ENCODE peak calls at places on chromosomes 12 and 14, in five cellular contexts. One of them, this sample, is unnamed.

GRCh38 chr12:51891843-51892242 is 3.9 kb downstream of the ANKRD33 start:
- DNase-seq in iPS DF 19.7: no peak
- DNase-seq in RCC 7860: no peak
- DNase-seq in substantia nigra: no peak
- DNase-seq in Ammon's horn: no peak
- DNase-seq in this sample: no peak

GRCh38 chr14:21241218-21241819 is 27.9 kb downstream of the HNRNPC start:
- DNase-seq in Ammon's horn: no peak
- DNase-seq in substantia nigra: no peak
- DNase-seq in iPS DF 19.7: no peak
- DNase-seq in RCC 7860: no peak
- DNase-seq in this sample: no peak

GRCh38 chr12:42002563-42002962 is 142.1 kb downstream of the GXYLT1 start:
- DNase-seq in substantia nigra: no peak
- DNase-seq in iPS DF 19.7: no peak
- DNase-seq in RCC 7860: no peak
- DNase-seq in Ammon's horn: no peak
- DNase-seq in this sample: no peak

GRCh38 chr12:55733021-55733555 is 4.3 kb upstream of the CD63 start:
- DNase-seq in iPS DF 19.7: no peak
- DNase-seq in RCC 7860: no peak
- DNase-seq in Ammon's horn: no peak
- DNase-seq in substantia nigra: no peak
- DNase-seq in this sample: no peak

GRCh38 chr12:92582888-92583287 is 119.9 kb upstream of the PLEKHG7 start:
- DNase-seq in RCC 7860: no peak
- DNase-seq in iPS DF 19.7: no peak
- DNase-seq in Ammon's horn: no peak
- DNase-seq in substantia nigra: no peak
- DNase-seq in this sample: no peak

GRCh38 chr14:93970967-93971634 is 5.3 kb downstream of the ASB2 start:
- DNase-seq in iPS DF 19.7: no peak
- DNase-seq in substantia nigra: no peak
- DNase-seq in Ammon's horn: no peak
- DNase-seq in RCC 7860: no peak
- DNase-seq in this sample: no peak

GRCh38 chr12:121092034-121092433 is 40.6 kb upstream of the P2RX7 start:
- DNase-seq in RCC 7860: no peak
- DNase-seq in iPS DF 19.7: no peak
- DNase-seq in substantia nigra: no peak
- DNase-seq in Ammon's horn: no peak
- DNase-seq in this sample: no peak

GRCh38 chr14:67492538-67492937 is 4.0 kb upstream of the TMEM229B start:
- DNase-seq in RCC 7860: no peak
- DNase-seq in substantia nigra: no peak
- DNase-seq in iPS DF 19.7: no peak
- DNase-seq in Ammon's horn: no peak
- DNase-seq in this sample: no peak

GRCh38 chr14:31792726-31793125 is 231.5 kb downstream of the NUBPL start:
- DNase-seq in substantia nigra: no peak
- DNase-seq in Ammon's horn: no peak
- DNase-seq in iPS DF 19.7: no peak
- DNase-seq in RCC 7860: no peak
- DNase-seq in this sample: no peak

GRCh38 chr12:32454075-32454474 is 54.7 kb downstream of the FGD4 start:
- DNase-seq in substantia nigra: no peak
- DNase-seq in iPS DF 19.7: peak; percentile 82
- DNase-seq in RCC 7860: peak; percentile 63
- DNase-seq in Ammon's horn: no peak
- DNase-seq in this sample: no peak

GRCh38 chr12:47980779-47981495 is 17.5 kb downstream of the TMEM106C start:
- DNase-seq in Ammon's horn: peak; percentile 47
- DNase-seq in RCC 7860: no peak
- DNase-seq in substantia nigra: no peak
- DNase-seq in iPS DF 19.7: no peak
- DNase-seq in this sample: no peak

GRCh38 chr12:114697246-114697716 is 13.3 kb upstream of the TBX3 start:
- DNase-seq in substantia nigra: no peak
- DNase-seq in Ammon's horn: no peak
- DNase-seq in iPS DF 19.7: no peak
- DNase-seq in RCC 7860: no peak
- DNase-seq in this sample: no peak

GRCh38 chr14:30142216-30142615 is 214.6 kb upstream of the PRKD1 start:
- DNase-seq in RCC 7860: no peak
- DNase-seq in substantia nigra: no peak
- DNase-seq in iPS DF 19.7: no peak
- DNase-seq in Ammon's horn: no peak
- DNase-seq in this sample: no peak

GRCh38 chr12:61072717-61073116 is 1187.5 kb upstream of the USP15 start:
- DNase-seq in iPS DF 19.7: no peak
- DNase-seq in substantia nigra: no peak
- DNase-seq in RCC 7860: no peak
- DNase-seq in Ammon's horn: no peak
- DNase-seq in this sample: no peak

GRCh38 chr12:131831635-131832041 is 3.4 kb downstream of the MMP17 start:
- DNase-seq in RCC 7860: no peak
- DNase-seq in iPS DF 19.7: no peak
- DNase-seq in substantia nigra: no peak
- DNase-seq in Ammon's horn: peak; percentile 67
- DNase-seq in this sample: no peak

GRCh38 chr12:108271951-108272729 is 67.0 kb downstream of the CMKLR1 start:
- DNase-seq in iPS DF 19.7: no peak
- DNase-seq in substantia nigra: no peak
- DNase-seq in RCC 7860: no peak
- DNase-seq in Ammon's horn: no peak
- DNase-seq in this sample: no peak

GRCh38 chr12:6345319-6346071 is 3.6 kb upstream of the TNFRSF1A start:
- DNase-seq in iPS DF 19.7: no peak
- DNase-seq in RCC 7860: peak; percentile 98
- DNase-seq in Ammon's horn: no peak
- DNase-seq in substantia nigra: no peak
- DNase-seq in this sample: no peak

GRCh38 chr12:15772405-15773018 is 16.7 kb downstream of the EPS8 start:
- DNase-seq in RCC 7860: no peak
- DNase-seq in iPS DF 19.7: no peak
- DNase-seq in Ammon's horn: peak; percentile 36
- DNase-seq in substantia nigra: no peak
- DNase-seq in this sample: no peak

GRCh38 chr14:104678346-104678745 is 11.1 kb upstream of the INF2 start:
- DNase-seq in substantia nigra: no peak
- DNase-seq in Ammon's horn: no peak
- DNase-seq in iPS DF 19.7: no peak
- DNase-seq in RCC 7860: no peak
- DNase-seq in this sample: no peak

GRCh38 chr12:91978143-91978542 is 167.5 kb downstream of the BTG1 start:
- DNase-seq in iPS DF 19.7: no peak
- DNase-seq in substantia nigra: no peak
- DNase-seq in RCC 7860: no peak
- DNase-seq in Ammon's horn: no peak
- DNase-seq in this sample: no peak

GRCh38 chr12:110281549-110282342 is 699 bp downstream of the ATP2A2 start:
- DNase-seq in iPS DF 19.7: no peak
- DNase-seq in Ammon's horn: peak; percentile 43
- DNase-seq in substantia nigra: peak; percentile 54
- DNase-seq in RCC 7860: peak; percentile 32
- DNase-seq in this sample: peak; percentile 15

GRCh38 chr14:34920339-34920738 is 45.2 kb upstream of the BAZ1A start:
- DNase-seq in RCC 7860: no peak
- DNase-seq in Ammon's horn: no peak
- DNase-seq in substantia nigra: no peak
- DNase-seq in iPS DF 19.7: no peak
- DNase-seq in this sample: no peak

GRCh38 chr14:32329146-32329545 is at the start of gene AKAP6:
- DNase-seq in RCC 7860: no peak
- DNase-seq in substantia nigra: peak; percentile 87
- DNase-seq in Ammon's horn: peak; percentile 96
- DNase-seq in iPS DF 19.7: peak; percentile 2
- DNase-seq in this sample: peak; percentile 76

GRCh38 chr12:131827961-131828534 is at the start of gene MMP17:
- DNase-seq in RCC 7860: no peak
- DNase-seq in iPS DF 19.7: no peak
- DNase-seq in substantia nigra: peak; percentile 77
- DNase-seq in Ammon's horn: no peak
- DNase-seq in this sample: no peak

GRCh38 chr14:64880382-64881121 is 845 bp upstream of the SPTB start:
- DNase-seq in RCC 7860: no peak
- DNase-seq in iPS DF 19.7: peak; percentile 65
- DNase-seq in substantia nigra: peak; percentile 76
- DNase-seq in Ammon's horn: peak; percentile 56
- DNase-seq in this sample: no peak